ENCODE peak calls at places on chromosomes 13 and 19, in four cellular contexts. H is GM12878, C is A549, Y is H1. X is an unnamed sample.

GRCh38 chr13:45102136-45102802 is 18.0 kb upstream of the GTF2F2 start:
- DNase-seq in H (no peak), C (no peak), Y (no peak), X (peak)

GRCh38 chr13:30027569-30028455 is 177.4 kb upstream of the UBL3 start:
- DNase-seq in H (no peak), C (no peak), Y (no peak), X (peak)

GRCh38 chr13:54643863-54644262 is 1615.2 kb downstream of the OLFM4 start:
- DNase-seq in H (no peak), C (no peak), Y (no peak), X (no peak)

GRCh38 chr13:23560571-23561089 is 9.6 kb upstream of the TNFRSF19 start:
- DNase-seq in H (no peak), C (no peak), Y (no peak), X (no peak)

GRCh38 chr13:76297331-76297730 is 588.9 kb downstream of the KCTD12 start:
- DNase-seq in H (no peak), C (no peak), Y (no peak), X (no peak)

GRCh38 chr13:112740502-112741131 is 50.8 kb downstream of the ATP11A start:
- DNase-seq in H (no peak), C (no peak), Y (no peak), X (peak)

GRCh38 chr13:108957369-108958012 is 328.1 kb downstream of the MYO16 start:
- DNase-seq in H (no peak), C (peak), Y (no peak), X (peak)

GRCh38 chr13:50911051-50911690 is 1.6 kb downstream of the RNASEH2B start:
- DNase-seq in H (no peak), C (no peak), Y (no peak), X (no peak)

GRCh38 chr19:39193785-39194184 is 3.0 kb upstream of the NCCRP1 start:
- DNase-seq in H (no peak), C (peak), Y (no peak), X (no peak)

GRCh38 chr13:90105881-90106496 is 1241.5 kb upstream of the MIR17HG start:
- DNase-seq in H (no peak), C (no peak), Y (no peak), X (no peak)

GRCh38 chr13:103510007-103510406 is 443.8 kb upstream of the SLC10A2 start:
- DNase-seq in H (no peak), C (no peak), Y (no peak), X (no peak)

GRCh38 chr19:2549701-2550191 is 73.8 kb downstream of the GADD45B start:
- DNase-seq in H (no peak), C (no peak), Y (no peak), X (peak)

GRCh38 chr13:45282994-45283393 is 58.0 kb downstream of the TPT1 start:
- DNase-seq in H (no peak), C (no peak), Y (no peak), X (no peak)

GRCh38 chr13:112603641-112604220 is 15.8 kb upstream of the TUBGCP3 start:
- DNase-seq in H (no peak), C (no peak), Y (no peak), X (peak)

GRCh38 chr19:46784262-46785053 is 3.9 kb downstream of the SLC1A5 start:
- DNase-seq in H (peak), C (peak), Y (no peak), X (peak)

GRCh38 chr19:40808021-40808325 is 9.0 kb downstream of the EGLN2 start:
- DNase-seq in H (no peak), C (no peak), Y (no peak), X (no peak)

GRCh38 chr19:43561144-43561970 is 14.0 kb downstream of the XRCC1 start:
- DNase-seq in H (no peak), C (no peak), Y (no peak), X (no peak)

GRCh38 chr19:7492142-7493055 is 3.6 kb upstream of the PEX11G start:
- DNase-seq in H (no peak), C (no peak), Y (no peak), X (no peak)

GRCh38 chr19:41853768-41854167 is 6.3 kb upstream of the RPS19 start:
- DNase-seq in H (no peak), C (no peak), Y (no peak), X (no peak)

GRCh38 chr13:73054712-73055111 is 4.1 kb upstream of the KLF5 start:
- DNase-seq in H (no peak), C (no peak), Y (no peak), X (no peak)

GRCh38 chr13:24348385-24348784 is 39.0 kb downstream of the C1QTNF9 start:
- DNase-seq in H (no peak), C (no peak), Y (no peak), X (no peak)

GRCh38 chr13:24243311-24243710 is 66.1 kb upstream of the C1QTNF9 start:
- DNase-seq in H (no peak), C (no peak), Y (no peak), X (no peak)

GRCh38 chr19:22257916-22258315 is 28.3 kb upstream of the ZNF729 start:
- DNase-seq in H (no peak), C (no peak), Y (no peak), X (no peak)

GRCh38 chr19:9808855-9809646 is 9.8 kb downstream of the FBXL12 start:
- DNase-seq in H (no peak), C (no peak), Y (no peak), X (no peak)

GRCh38 chr13:68272652-68273051 is 1042.5 kb upstream of the PCDH9 start:
- DNase-seq in H (no peak), C (no peak), Y (no peak), X (no peak)

GRCh38 chr19:10142701-10143375 is 23.1 kb upstream of the EIF3G start:
- DNase-seq in H (no peak), C (no peak), Y (no peak), X (no peak)

GRCh38 chr13:50576156-50576555 is 267.3 kb downstream of the DLEU7 start:
- DNase-seq in H (no peak), C (no peak), Y (no peak), X (no peak)

GRCh38 chr13:99436686-99437416 is 64.4 kb upstream of the TM9SF2 start:
- DNase-seq in H (no peak), C (peak), Y (peak), X (peak)

GRCh38 chr13:100584901-100585300 is 3.7 kb downstream of the GGACT start:
- DNase-seq in H (no peak), C (no peak), Y (no peak), X (no peak)

GRCh38 chr19:56765107-56765506 is 75.4 kb downstream of the PEG3 start:
- DNase-seq in H (no peak), C (no peak), Y (no peak), X (no peak)

GRCh38 chr13:20125129-20125782 is 35.6 kb downstream of the GJA3 start:
- DNase-seq in H (no peak), C (no peak), Y (no peak), X (peak)

GRCh38 chr13:42064259-42064658 is 15.8 kb downstream of the DGKH start:
- DNase-seq in H (no peak), C (no peak), Y (no peak), X (peak)

GRCh38 chr13:29474991-29475390 is 120.5 kb downstream of the SLC7A1 start:
- DNase-seq in H (no peak), C (no peak), Y (no peak), X (peak)

GRCh38 chr19:38433268-38433733 is at the start of gene RYR1:
- DNase-seq in H (no peak), C (no peak), Y (no peak), X (no peak)

GRCh38 chr19:31378404-31378803 is 29.2 kb upstream of the TSHZ3 start:
- DNase-seq in H (no peak), C (peak), Y (no peak), X (peak)

GRCh38 chr19:9128171-9128570 is 1.4 kb upstream of the OR7G3 start:
- DNase-seq in H (no peak), C (peak), Y (no peak), X (peak)

GRCh38 chr13:113536461-113537110 is 46.1 kb upstream of the DCUN1D2 start:
- DNase-seq in H (no peak), C (no peak), Y (no peak), X (no peak)

GRCh38 chr19:57406516-57407123 is 4.3 kb upstream of the ZNF17 start:
- DNase-seq in H (peak), C (peak), Y (peak), X (peak)

GRCh38 chr19:5957132-5957531 is 20.8 kb downstream of the RANBP3 start:
- DNase-seq in H (no peak), C (no peak), Y (no peak), X (peak)
- TF ChIP-seq CEBPB in H (no peak), C (no peak), Y (no peak), X (peak)

GRCh38 chr19:15863272-15863671 is 34.6 kb downstream of the CYP4F2 start:
- DNase-seq in H (no peak), C (no peak), Y (no peak), X (no peak)
- TF ChIP-seq CEBPB in H (no peak), C (no peak), Y (no peak), X (no peak)

GRCh38 chr13:47036291-47037008 is 139.6 kb upstream of the HTR2A start:
- DNase-seq in H (peak), C (no peak), Y (no peak), X (no peak)

GRCh38 chr13:47039106-47039505 is 142.3 kb upstream of the HTR2A start:
- DNase-seq in H (no peak), C (no peak), Y (no peak), X (peak)

GRCh38 chr13:47033216-47033615 is 136.4 kb upstream of the HTR2A start:
- DNase-seq in H (no peak), C (no peak), Y (no peak), X (peak)

GRCh38 chr13:47038196-47038595 is 141.3 kb upstream of the HTR2A start:
- DNase-seq in H (no peak), C (no peak), Y (no peak), X (peak)
- TF ChIP-seq CEBPB in H (no peak), C (no peak), Y (no peak), X (no peak)

GRCh38 chr13:110639935-110640334 is 24.6 kb downstream of the NAXD start:
- DNase-seq in H (no peak), C (no peak), Y (no peak), X (no peak)

GRCh38 chr13:110640591-110641029 is 25.3 kb downstream of the NAXD start:
- DNase-seq in H (no peak), C (no peak), Y (no peak), X (peak)

GRCh38 chr13:110643324-110643723 is 28.0 kb downstream of the NAXD start:
- DNase-seq in H (no peak), C (no peak), Y (no peak), X (no peak)

GRCh38 chr13:110642291-110642981 is 27.1 kb downstream of the NAXD start:
- DNase-seq in H (no peak), C (no peak), Y (no peak), X (no peak)

DNA sequence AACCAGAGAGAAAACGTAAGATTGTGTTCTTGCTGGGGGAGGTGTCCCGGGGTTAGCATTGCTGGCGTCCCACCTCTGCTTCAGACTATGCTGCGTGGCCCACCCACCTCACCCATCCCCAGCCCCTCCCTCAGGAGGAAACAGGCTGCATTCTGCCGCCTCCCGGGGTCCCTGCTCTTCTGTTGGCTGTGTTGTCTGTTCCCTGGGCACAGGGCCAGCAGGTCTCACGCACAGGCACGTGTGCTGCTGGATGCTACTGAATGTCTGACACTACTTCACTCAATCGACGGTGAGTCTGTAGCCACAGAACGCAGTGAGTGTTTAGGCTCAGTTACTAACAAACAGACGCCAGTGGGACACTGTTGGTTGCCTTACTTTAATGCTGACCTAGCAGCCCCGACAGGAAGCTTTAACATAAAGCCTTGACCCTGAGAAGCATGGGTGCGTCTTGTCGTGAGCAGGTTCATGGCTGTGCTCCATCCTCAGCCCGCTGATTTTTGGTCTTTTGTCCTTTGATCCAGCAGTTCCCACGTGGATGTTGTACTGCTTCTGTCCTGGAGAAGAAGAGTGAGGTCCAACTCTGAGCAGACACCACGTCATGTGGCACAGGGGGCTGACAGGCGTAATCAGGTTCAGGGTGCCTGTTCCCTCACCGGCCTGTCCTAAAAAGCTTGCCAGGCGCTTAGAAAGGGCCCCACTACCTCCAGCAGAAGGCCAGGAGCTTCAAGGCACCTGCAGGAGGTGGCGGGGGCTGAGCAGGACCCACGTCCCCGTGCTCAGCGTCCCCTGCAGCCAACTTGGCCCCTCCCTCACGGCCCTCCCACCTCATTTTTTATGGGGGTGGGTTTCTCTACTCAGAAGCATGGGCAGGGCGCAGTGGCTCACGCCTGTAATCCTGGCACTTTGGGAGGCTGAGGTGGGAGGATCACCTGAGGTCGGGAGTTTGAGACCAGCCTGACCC is 26.0 kb downstream of the NAXD start:
- DNase-seq in H (no peak), C (no peak), Y (no peak), X (peak)
- TF ChIP-seq CEBPB in H (no peak), C (no peak), Y (no peak), X (no peak)

DNA sequence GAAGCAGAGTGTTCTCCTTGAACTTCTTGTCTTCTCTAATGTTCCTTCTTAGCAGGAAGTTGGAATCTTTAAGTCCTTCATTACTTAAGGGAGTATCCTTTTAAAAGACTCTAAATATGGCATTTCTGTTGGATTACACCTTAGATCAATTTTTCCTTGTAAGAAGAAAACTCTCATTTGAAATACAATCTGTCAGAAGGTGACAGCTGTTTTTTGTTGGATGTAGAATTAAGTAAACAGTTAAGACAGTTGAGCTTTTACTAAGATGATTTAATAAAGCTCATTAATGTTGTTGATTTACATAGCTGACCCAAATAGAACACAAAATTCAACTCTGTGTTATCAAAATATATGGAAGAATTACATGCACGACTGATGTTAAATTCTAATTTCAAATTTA is 16.7 kb upstream of the MBNL2 start:
- DNase-seq in H (no peak), C (no peak), Y (no peak), X (no peak)
- TF ChIP-seq CEBPB in H (no peak), C (no peak), Y (no peak), X (no peak)

DNA sequence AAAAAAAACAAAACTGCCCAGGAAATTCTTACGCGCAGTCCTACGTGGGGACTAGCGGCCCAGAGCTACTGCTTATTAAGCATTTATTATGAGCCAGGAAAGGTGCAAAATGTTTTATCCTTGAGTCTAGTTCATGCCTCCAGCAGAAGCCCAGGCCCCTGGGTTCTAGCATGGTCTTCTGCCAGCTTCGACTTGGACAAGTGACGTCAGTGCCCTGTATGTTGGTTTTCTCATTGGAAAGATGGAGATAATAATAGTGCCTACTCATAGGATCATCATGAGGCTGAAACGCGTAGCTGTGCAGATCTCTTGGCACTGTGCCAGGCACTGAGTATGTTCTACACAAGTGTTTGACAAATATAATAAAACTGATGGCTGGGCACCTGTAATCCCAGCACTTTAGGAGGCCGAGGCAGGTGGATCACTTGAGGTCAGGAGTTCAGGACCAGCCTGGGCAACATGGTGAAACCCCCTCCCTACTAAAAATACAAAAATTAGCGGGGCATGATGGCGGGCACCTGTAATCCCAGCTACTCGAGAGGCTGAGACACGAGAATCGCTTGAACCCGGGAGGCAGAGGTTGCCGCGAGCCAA is 12.4 kb upstream of the SULT2B1 start:
- DNase-seq in H (no peak), C (peak), Y (no peak), X (peak)
- TF ChIP-seq CEBPB in H (no peak), C (no peak), Y (no peak), X (no peak)

GRCh38 chr19:44752123-44752815 is 3.8 kb downstream of the BCL3 start:
- DNase-seq in H (no peak), C (peak), Y (no peak), X (no peak)
- TF ChIP-seq CEBPB in H (no peak), C (no peak), Y (no peak), X (no peak)